ENCODE peak calls at places on chromosome 1, in five cellular contexts. One of them, this sample, is unnamed.

GRCh38 chr1:164842891-164843290 is 283.9 kb downstream of the PBX1 start:
- DNase-seq in HEK293T: no peak
- DNase-seq in HepG2: no peak
- DNase-seq in GM12878: no peak
- DNase-seq in H1: no peak
- DNase-seq in this sample: no peak

GRCh38 chr1:3717041-3717714 is 35.1 kb upstream of the CCDC27 start:
- DNase-seq in HEK293T: no peak
- DNase-seq in HepG2: peak
- DNase-seq in GM12878: no peak
- DNase-seq in H1: no peak
- DNase-seq in this sample: no peak

GRCh38 chr1:247218252-247218651 is 37.6 kb upstream of the VN1R5 start:
- DNase-seq in HEK293T: no peak
- DNase-seq in HepG2: no peak
- DNase-seq in GM12878: no peak
- DNase-seq in H1: no peak
- DNase-seq in this sample: no peak

GRCh38 chr1:111738436-111739221 is 566 bp downstream of the INKA2 start:
- DNase-seq in HEK293T: peak
- DNase-seq in HepG2: peak
- DNase-seq in GM12878: no peak
- DNase-seq in H1: peak
- DNase-seq in this sample: no peak

GRCh38 chr1:222326004-222326709 is 221.7 kb downstream of the HHIPL2 start:
- DNase-seq in HEK293T: no peak
- DNase-seq in HepG2: no peak
- DNase-seq in GM12878: no peak
- DNase-seq in H1: no peak
- DNase-seq in this sample: no peak

GRCh38 chr1:1431845-1432565 is 3.5 kb upstream of the VWA1 start:
- DNase-seq in HEK293T: no peak
- DNase-seq in HepG2: peak
- DNase-seq in GM12878: no peak
- DNase-seq in H1: peak
- DNase-seq in this sample: no peak

GRCh38 chr1:1428174-1428573 is 7.1 kb upstream of the ANKRD65 start:
- DNase-seq in HEK293T: peak
- DNase-seq in HepG2: no peak
- DNase-seq in GM12878: no peak
- DNase-seq in H1: no peak
- DNase-seq in this sample: no peak

GRCh38 chr1:228471762-228472398 is 15.3 kb upstream of the RNF187 start:
- DNase-seq in HEK293T: peak
- DNase-seq in HepG2: peak
- DNase-seq in GM12878: no peak
- DNase-seq in H1: no peak
- DNase-seq in this sample: no peak

GRCh38 chr1:86965012-86965826 is 50.8 kb downstream of the HS2ST1 start:
- DNase-seq in HEK293T: peak
- DNase-seq in HepG2: peak
- DNase-seq in GM12878: no peak
- DNase-seq in H1: no peak
- DNase-seq in this sample: peak

GRCh38 chr1:7299994-7300393 is 471.1 kb upstream of the VAMP3 start:
- DNase-seq in HEK293T: no peak
- DNase-seq in HepG2: no peak
- DNase-seq in GM12878: no peak
- DNase-seq in H1: no peak
- DNase-seq in this sample: no peak

GRCh38 chr1:115275216-115275615 is 62.8 kb downstream of the NGF start:
- DNase-seq in HEK293T: peak
- DNase-seq in HepG2: no peak
- DNase-seq in GM12878: no peak
- DNase-seq in H1: no peak
- DNase-seq in this sample: no peak

GRCh38 chr1:228158151-228158571 is 7.4 kb upstream of the IBA57 start:
- DNase-seq in HEK293T: no peak
- DNase-seq in HepG2: no peak
- DNase-seq in GM12878: no peak
- DNase-seq in H1: no peak
- DNase-seq in this sample: no peak

DNA sequence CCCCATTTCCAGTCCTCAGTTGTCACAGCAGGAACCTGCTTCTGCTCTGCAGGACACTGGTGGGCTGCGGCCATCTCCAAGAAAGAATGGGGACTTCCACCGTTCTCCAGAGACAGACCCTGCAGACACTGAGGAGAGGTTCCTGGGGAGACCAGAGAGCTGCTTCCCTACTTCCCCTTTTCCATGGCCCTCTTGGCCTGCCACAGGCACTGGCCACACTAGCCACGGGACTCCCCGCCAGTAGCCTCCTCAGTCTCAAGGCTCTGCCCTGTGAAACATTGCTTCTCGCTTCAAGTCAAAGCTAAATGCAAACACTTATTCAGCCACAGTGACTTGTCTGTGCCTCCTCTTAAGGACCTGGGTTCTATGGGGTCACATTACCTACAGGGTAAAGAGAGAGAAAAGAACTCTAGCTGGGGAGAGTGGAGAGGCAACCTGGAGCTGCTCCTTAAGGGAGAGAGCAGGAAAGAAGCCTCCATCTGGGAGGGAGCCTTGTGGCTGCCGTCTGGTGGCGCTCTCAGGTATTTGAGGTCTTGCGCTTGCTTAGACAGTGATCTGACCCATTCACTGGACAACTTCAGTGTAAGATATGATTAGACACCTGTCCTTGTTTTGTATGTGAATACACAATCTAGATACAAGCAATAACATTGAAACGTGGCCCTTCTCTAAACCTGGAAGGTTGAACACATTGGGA is 5.4 kb upstream of the SLAMF8 start:
- DNase-seq in HEK293T: no peak
- DNase-seq in HepG2: no peak
- DNase-seq in GM12878: no peak
- DNase-seq in H1: no peak
- DNase-seq in this sample: no peak
- TF ChIP-seq SUZ12 in HEK293T: no peak
- TF ChIP-seq SUZ12 in HepG2: no peak
- TF ChIP-seq SUZ12 in GM12878: no peak
- TF ChIP-seq SUZ12 in H1: no peak
- TF ChIP-seq SUZ12 in this sample: no peak

DNA sequence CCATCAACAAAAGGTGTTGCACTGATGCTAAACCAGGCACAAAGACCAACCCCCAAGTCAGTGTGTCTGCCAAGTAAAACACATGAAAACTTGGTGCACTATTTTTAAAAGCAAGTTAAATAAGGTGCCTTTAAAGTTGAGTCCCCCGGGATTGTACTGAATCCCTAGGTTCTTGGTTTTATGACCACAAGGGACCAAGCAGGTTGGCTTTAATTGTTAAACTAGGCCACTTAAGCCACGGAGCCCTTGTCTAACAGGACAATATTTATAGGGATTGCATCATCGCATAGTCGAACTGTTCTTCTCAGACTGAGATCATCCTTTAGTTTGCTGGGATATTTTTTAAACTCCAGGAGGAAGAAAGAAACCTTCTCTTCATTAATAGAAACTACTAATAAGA is 100.9 kb upstream of the GUCA2B start:
- DNase-seq in HEK293T: no peak
- DNase-seq in HepG2: no peak
- DNase-seq in GM12878: no peak
- DNase-seq in H1: no peak
- DNase-seq in this sample: no peak
- TF ChIP-seq SUZ12 in HEK293T: no peak
- TF ChIP-seq SUZ12 in HepG2: no peak
- TF ChIP-seq SUZ12 in GM12878: no peak
- TF ChIP-seq SUZ12 in H1: no peak
- TF ChIP-seq SUZ12 in this sample: no peak

GRCh38 chr1:93600663-93601062 is 81.0 kb downstream of the BCAR3 start:
- DNase-seq in HEK293T: no peak
- DNase-seq in HepG2: no peak
- DNase-seq in GM12878: no peak
- DNase-seq in H1: no peak
- DNase-seq in this sample: no peak
- TF ChIP-seq SUZ12 in HEK293T: no peak
- TF ChIP-seq SUZ12 in HepG2: no peak
- TF ChIP-seq SUZ12 in GM12878: no peak
- TF ChIP-seq SUZ12 in H1: no peak
- TF ChIP-seq SUZ12 in this sample: no peak

GRCh38 chr1:11320153-11320936 is 47.3 kb downstream of the UBIAD1 start:
- DNase-seq in HEK293T: peak
- DNase-seq in HepG2: peak
- DNase-seq in GM12878: no peak
- DNase-seq in H1: peak
- DNase-seq in this sample: peak
- TF ChIP-seq SUZ12 in HEK293T: no peak
- TF ChIP-seq SUZ12 in HepG2: no peak
- TF ChIP-seq SUZ12 in GM12878: no peak
- TF ChIP-seq SUZ12 in H1: no peak
- TF ChIP-seq SUZ12 in this sample: no peak

DNA sequence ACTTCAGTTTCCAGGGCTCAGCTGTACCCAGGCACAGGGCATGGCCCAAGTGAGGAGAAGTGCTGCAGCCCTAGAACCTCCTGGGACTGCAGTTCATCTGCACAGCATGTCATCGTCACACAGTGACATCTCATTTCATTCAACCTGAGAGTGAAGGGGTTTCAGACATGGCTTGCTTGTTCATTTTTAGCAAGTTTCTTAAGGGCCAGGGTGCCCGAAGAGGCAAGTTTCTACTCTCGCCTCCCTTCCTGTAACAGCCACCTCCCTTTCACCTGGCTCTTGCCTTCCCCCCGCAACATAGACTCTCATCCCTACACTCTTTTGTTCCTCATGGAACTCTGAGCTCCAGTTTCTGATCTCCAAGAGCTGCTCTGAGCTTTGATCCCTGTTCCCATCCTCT is 108.1 kb downstream of the C1orf21 start:
- DNase-seq in HEK293T: no peak
- DNase-seq in HepG2: no peak
- DNase-seq in GM12878: peak
- DNase-seq in H1: no peak
- DNase-seq in this sample: no peak
- TF ChIP-seq SUZ12 in HEK293T: no peak
- TF ChIP-seq SUZ12 in HepG2: no peak
- TF ChIP-seq SUZ12 in GM12878: no peak
- TF ChIP-seq SUZ12 in H1: no peak
- TF ChIP-seq SUZ12 in this sample: no peak